ENCODE peak calls at places on chromosomes 13 and 19, in four cellular contexts. A is mammary epithelial cell, H is right cardiac atrium, B is fibroblast of lung. S is an unnamed sample. For H3K4me1, the result is how much of the 10 kb centered on the place peaks cover.

GRCh38 chr13:35552172-35552844 is 75.8 kb upstream of the MAB21L1 start:
- DNase-seq in A (peak), H (no peak), B (peak), S (no peak)

GRCh38 chr19:3479177-3479818 is 1.0 kb downstream of the SMIM24 start:
- DNase-seq in H (no peak), A (no peak), B (no peak), S (no peak)

GRCh38 chr13:48660356-48661076 is 6.8 kb downstream of the CYSLTR2 start:
- DNase-seq in H (no peak), B (no peak), A (no peak), S (no peak)

GRCh38 chr19:11963566-11964355 is 1.1 kb upstream of the ZNF763 start:
- DNase-seq in B (peak), A (peak), H (peak), S (peak)

GRCh38 chr13:42396901-42397670 is 125.1 kb downstream of the AKAP11 start:
- DNase-seq in B (peak), H (no peak), A (peak), S (no peak)

GRCh38 chr13:86324191-86324590 is 525.0 kb upstream of the SLITRK6 start:
- DNase-seq in A (no peak), H (no peak), B (no peak), S (no peak)

GRCh38 chr19:6891761-6892385 is 4.5 kb downstream of the ADGRE1 start:
- DNase-seq in B (no peak), H (no peak), A (no peak), S (no peak)

GRCh38 chr13:105616313-105617075 is 919.0 kb downstream of the EFNB2 start:
- DNase-seq in B (peak), H (no peak), A (no peak), S (no peak)

GRCh38 chr13:97976551-97977375 is 23.3 kb downstream of the IPO5 start:
- DNase-seq in H (no peak), A (peak), B (no peak), S (peak)

GRCh38 chr13:96771501-96772367 is 222.5 kb downstream of the OXGR1 start:
- DNase-seq in B (no peak), A (no peak), H (no peak), S (peak)

GRCh38 chr19:49676136-49676689 is 858 bp upstream of the PRMT1 start:
- DNase-seq in H (peak), B (peak), A (no peak), S (peak)

GRCh38 chr19:19552811-19553210 is 14.7 kb downstream of the CILP2 start:
- DNase-seq in B (peak), A (no peak), H (no peak), S (no peak)

GRCh38 chr19:49445997-49446396 is 4.7 kb upstream of the SLC17A7 start:
- DNase-seq in A (no peak), H (no peak), B (no peak), S (peak)

GRCh38 chr19:3403489-3404323 is 37.3 kb downstream of the NFIC start:
- DNase-seq in H (peak), B (peak), A (peak), S (peak)

GRCh38 chr19:31179471-31179852 is 169.8 kb downstream of the TSHZ3 start:
- DNase-seq in B (no peak), A (no peak), H (no peak), S (no peak)

GRCh38 chr19:32570081-32570785 is 10.8 kb upstream of the PDCD5 start:
- DNase-seq in A (peak), H (peak), B (peak), S (no peak)

GRCh38 chr19:39740395-39740794 is 2.6 kb upstream of the CLC start:
- DNase-seq in H (no peak), B (no peak), A (no peak), S (no peak)

GRCh38 chr19:42626181-42626580 is 31.5 kb upstream of the CEACAM8 start:
- DNase-seq in A (no peak), B (no peak), H (no peak), S (no peak)

GRCh38 chr13:41613984-41614581 is 156.7 kb downstream of the RGCC start:
- DNase-seq in H (peak), A (peak), B (peak), S (peak)

GRCh38 chr13:40330950-40331349 is 335.5 kb downstream of the FOXO1 start:
- DNase-seq in B (no peak), A (peak), H (no peak), S (no peak)

GRCh38 chr19:35545855-35546381 is 492 bp downstream of the TMEM147 start:
- DNase-seq in H (peak), A (peak), B (peak), S (no peak)

GRCh38 chr19:11361037-11361770 is 6.0 kb downstream of the PLPPR2 start:
- DNase-seq in A (no peak), B (no peak), H (peak), S (no peak)

GRCh38 chr13:99819962-99820361 is 151.6 kb downstream of the ZIC5 start:
- DNase-seq in B (no peak), A (no peak), H (no peak), S (no peak)

GRCh38 chr13:55087085-55087484 is 2053.6 kb upstream of the PRR20A start:
- DNase-seq in A (no peak), B (no peak), H (no peak), S (no peak)

GRCh38 chr13:43529796-43530195 is 257.0 kb downstream of the ENOX1 start:
- DNase-seq in H (no peak), A (peak), B (no peak), S (no peak)

GRCh38 chr19:8835446-8835845 is 3.3 kb downstream of the MBD3L1 start:
- DNase-seq in H (no peak), A (no peak), B (no peak), S (no peak)

GRCh38 chr19:1164684-1165531 is 9.2 kb downstream of the SBNO2 start:
- DNase-seq in A (no peak), B (no peak), H (peak), S (no peak)

GRCh38 chr19:10797078-10797477 is 38.9 kb downstream of the TMED1 start:
- DNase-seq in B (no peak), A (no peak), H (no peak), S (no peak)

GRCh38 chr19:46513461-46514236 is 18.0 kb upstream of the PNMA8B start:
- DNase-seq in H (peak), A (peak), B (peak), S (peak)

GRCh38 chr13:18952225-18953016 is 229.2 kb downstream of the TUBA3C start:
- DNase-seq in B (no peak), A (no peak), H (no peak), S (peak)

GRCh38 chr19:7421941-7422744 is 66.7 kb downstream of the PEX11G start:
- DNase-seq in B (no peak), A (peak), H (no peak), S (no peak)

GRCh38 chr19:47609885-47610545 is 1.1 kb downstream of the BICRA start:
- DNase-seq in A (peak), B (peak), H (peak), S (peak)

GRCh38 chr13:35720690-35721554 is 244.4 kb upstream of the MAB21L1 start:
- DNase-seq in H (peak), A (peak), B (peak), S (no peak)

GRCh38 chr13:39585219-39585618 is 17.8 kb downstream of the LHFPL6 start:
- DNase-seq in H (no peak), A (no peak), B (no peak), S (no peak)

GRCh38 chr13:29077051-29077813 is 257.1 kb downstream of the MTUS2 start:
- DNase-seq in B (no peak), A (no peak), H (no peak), S (no peak)

GRCh38 chr13:31866099-31866498 is 126.8 kb downstream of the RXFP2 start:
- DNase-seq in A (no peak), H (no peak), B (no peak), S (no peak)
- H3K4me1 ChIP-seq in A (under half), H (under half), B (under half), S (under half)

DNA sequence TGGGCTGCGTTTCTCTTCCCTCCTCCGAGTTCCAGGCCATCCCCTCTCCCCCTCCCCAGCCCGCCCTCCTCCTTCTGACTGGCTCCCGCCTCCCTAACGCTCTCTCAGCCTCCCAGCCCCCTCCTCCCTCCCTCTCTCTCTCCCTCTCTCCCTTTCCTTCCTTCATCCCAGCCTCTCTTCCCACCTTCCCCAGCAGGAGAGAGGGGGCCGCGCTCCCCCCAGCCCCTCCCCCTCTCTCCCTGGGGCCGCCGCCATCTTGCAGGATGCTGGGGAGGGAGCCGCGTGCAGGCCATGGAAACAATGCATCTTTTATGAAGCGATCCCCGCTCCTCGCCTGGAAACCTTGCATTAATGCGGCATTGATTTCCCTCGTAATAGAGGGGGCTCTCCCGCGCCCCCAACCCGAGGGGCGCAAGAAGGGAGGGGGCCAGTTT is 42.6 kb upstream of the ADGRL1 start:
- DNase-seq in B (peak), A (no peak), H (peak), S (no peak)
- H3K27ac ChIP-seq in B (no peak), A (no peak), H (no peak), S (no peak)

DNA sequence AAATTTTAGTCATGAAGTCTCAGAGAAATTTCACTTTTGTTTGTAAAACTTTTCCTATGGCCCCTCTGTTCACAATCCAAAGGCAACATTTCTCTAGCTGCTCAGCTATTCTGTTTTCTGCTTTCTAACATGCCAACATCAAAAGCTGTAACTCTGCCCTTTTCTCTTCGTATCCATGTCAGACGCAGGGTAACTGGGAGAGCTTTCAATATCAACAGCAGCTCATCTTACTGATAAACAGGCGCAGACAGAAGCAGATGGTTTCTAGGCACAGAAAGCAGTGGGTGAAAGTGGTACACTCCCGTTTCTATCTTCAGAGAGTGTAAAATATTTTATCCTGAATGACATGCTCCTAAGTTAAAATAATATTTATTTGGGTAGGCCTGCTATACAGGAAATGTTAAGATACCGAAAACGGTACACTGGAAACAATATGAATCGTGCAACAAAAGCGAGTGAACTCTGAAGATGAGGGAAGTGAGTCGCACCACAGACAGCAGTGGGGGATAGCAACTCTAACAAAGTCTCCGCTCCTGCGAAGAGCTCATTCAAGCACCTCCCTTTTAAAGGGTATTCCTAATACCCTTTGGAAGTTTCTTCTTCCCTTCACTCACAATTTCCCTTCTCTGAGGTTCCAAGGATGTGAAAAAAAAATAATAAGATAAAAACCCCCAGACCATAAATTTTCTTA is 798.3 kb downstream of the GPC5 start:
- DNase-seq in A (no peak), H (no peak), B (peak), S (no peak)
- H3K4me3 ChIP-seq in A (no peak), H (no peak), B (no peak), S (no peak)

GRCh38 chr13:113405481-113406300 is 41.8 kb upstream of the GRTP1 start:
- DNase-seq in A (no peak), H (no peak), B (no peak), S (peak)

GRCh38 chr13:113407531-113408393 is 43.8 kb upstream of the GRTP1 start:
- DNase-seq in A (no peak), H (no peak), B (no peak), S (peak)

GRCh38 chr13:113404723-113405471 is 41.0 kb upstream of the GRTP1 start:
- DNase-seq in A (no peak), B (no peak), H (no peak), S (peak)

GRCh38 chr13:113407103-113407530 is 43.2 kb upstream of the GRTP1 start:
- DNase-seq in A (no peak), H (no peak), B (no peak), S (no peak)

GRCh38 chr13:113406321-113407102 is 42.6 kb upstream of the GRTP1 start:
- DNase-seq in B (peak), A (no peak), H (no peak), S (peak)
- H3K4me1 ChIP-seq in B (under half), A (under half), H (under half), S (under half)

DNA sequence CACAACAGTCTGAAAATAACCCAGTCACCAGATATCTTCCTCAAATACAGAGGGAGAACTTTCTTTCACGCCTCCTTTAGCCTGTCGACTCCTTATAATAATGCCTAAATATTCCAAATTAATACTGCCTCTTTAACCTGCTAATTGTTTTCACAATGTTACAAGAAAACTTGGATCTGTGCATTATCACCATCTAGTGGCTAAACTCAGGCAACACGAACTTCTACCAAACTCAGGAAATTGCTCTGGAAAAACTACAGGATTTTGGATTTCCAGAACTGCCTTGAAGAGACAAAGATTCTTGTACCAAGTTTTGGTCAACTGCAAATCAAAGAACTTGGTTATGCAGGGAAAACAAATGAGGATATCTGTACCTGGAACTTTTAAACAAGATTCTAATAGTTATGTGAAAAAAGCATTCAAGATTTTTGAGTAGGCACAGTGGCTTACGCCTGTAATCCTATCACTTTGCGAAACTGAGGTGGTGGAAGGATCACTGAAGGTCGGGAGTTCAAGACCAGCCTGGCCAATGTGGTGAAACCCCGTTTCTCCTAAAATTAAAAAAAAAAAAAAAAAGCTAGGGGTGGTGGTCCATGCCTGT is 10.8 kb downstream of the CLN5 start:
- DNase-seq in B (peak), H (no peak), A (peak), S (no peak)
- H3K27ac ChIP-seq in B (no peak), H (no peak), A (no peak), S (no peak)

GRCh38 chr19:17758528-17758927 is 7.3 kb downstream of the FCHO1 start:
- DNase-seq in B (no peak), H (no peak), A (no peak), S (no peak)
- H3K4me3 ChIP-seq in B (no peak), H (no peak), A (no peak), S (no peak)